ENCODE peak calls at places on chromosome 17, in nine cellular contexts. M, R, J, Y, E, Z, B, G and I are unnamed samples.

GRCh38 chr17:72984925-72985322 is 107.6 kb downstream of the SLC39A11 start:
- DNase-seq in E (no peak), G (no peak), J (no peak), R (no peak), Z (no peak), B (peak; percentile 82), Y (no peak), M (peak; percentile 62), I (no peak)

GRCh38 chr17:5286846-5287245 is 4.8 kb downstream of the RABEP1 start:
- DNase-seq in J (no peak), G (no peak), M (no peak), R (peak; percentile 49), Y (no peak), Z (no peak), E (no peak), B (no peak), I (no peak)

GRCh38 chr17:53630638-53631037 is 192.1 kb upstream of the KIF2B start:
- DNase-seq in Z (no peak), B (no peak), E (no peak), Y (no peak), M (no peak), R (peak; percentile 38), J (no peak), G (peak; percentile 51), I (no peak)

GRCh38 chr17:69492410-69493071 is 78.0 kb downstream of the MAP2K6 start:
- DNase-seq in M (peak; percentile 92), G (peak; percentile 45), R (peak; percentile 86), Y (no peak), Z (no peak), E (peak; percentile 88), B (peak; percentile 28), J (no peak), I (peak; percentile 73)

GRCh38 chr17:56934280-56934679 is 20.4 kb upstream of the TRIM25 start:
- DNase-seq in G (no peak), Y (no peak), M (no peak), R (no peak), B (no peak), J (no peak), E (no peak), Z (no peak), I (no peak)

GRCh38 chr17:66474258-66474657 is 171.8 kb downstream of the PRKCA start:
- DNase-seq in Y (no peak), R (peak; percentile 83), E (no peak), Z (no peak), G (peak; percentile 80), M (no peak), J (no peak), B (no peak), I (no peak)

GRCh38 chr17:65830356-65830755 is 268.9 kb upstream of the AXIN2 start:
- DNase-seq in Z (no peak), M (no peak), R (no peak), E (no peak), Y (no peak), G (no peak), B (no peak), J (no peak), I (no peak)

GRCh38 chr17:4739122-4740024 is at the start of the genes CXCL16 and ZMYND15:
- DNase-seq in Y (peak; percentile 90), R (peak; percentile 55), Z (peak; percentile 54), E (no peak), G (peak; percentile 61), B (no peak), J (peak; percentile 42), M (peak; percentile 44), I (peak; percentile 36)

GRCh38 chr17:75105269-75106080 is 4.3 kb upstream of the ARMC7 start:
- DNase-seq in G (peak; percentile 72), R (peak; percentile 85), B (no peak), Z (no peak), E (peak; percentile 40), M (peak; percentile 31), J (no peak), Y (no peak), I (no peak)

GRCh38 chr17:20267459-20267842 is 199.9 kb downstream of the LGALS9B start:
- DNase-seq in B (no peak), J (peak; percentile 15), R (no peak), Z (no peak), M (peak; percentile 27), Y (no peak), G (no peak), E (no peak), I (no peak)

GRCh38 chr17:29931253-29931932 is 1.4 kb upstream of the SSH2 start:
- DNase-seq in R (peak; percentile 71), J (peak; percentile 33), B (peak; percentile 82), G (peak; percentile 86), E (peak; percentile 78), Z (peak; percentile 65), Y (no peak), M (peak; percentile 71), I (peak; percentile 80)

GRCh38 chr17:9273334-9274118 is 252.2 kb downstream of the NTN1 start:
- DNase-seq in E (peak; percentile 52), R (no peak), M (peak; percentile 51), Y (no peak), B (no peak), J (no peak), G (no peak), Z (peak; percentile 41), I (no peak)

GRCh38 chr17:7912927-7913524 is 3.1 kb downstream of the RNF227 start:
- DNase-seq in E (peak; percentile 80), R (peak; percentile 84), Z (no peak), Y (no peak), J (no peak), G (peak; percentile 81), M (peak; percentile 66), B (peak; percentile 81), I (peak; percentile 83)

GRCh38 chr17:73131993-73132595 is 32.7 kb upstream of the SSTR2 start:
- DNase-seq in M (no peak), Z (no peak), B (no peak), J (no peak), G (peak; percentile 68), Y (no peak), R (no peak), E (no peak), I (no peak)

GRCh38 chr17:39822051-39822450 is 42.1 kb downstream of the IKZF3 start:
- DNase-seq in Y (no peak), M (no peak), J (no peak), B (no peak), Z (no peak), G (no peak), R (no peak), E (no peak), I (no peak)

GRCh38 chr17:59800530-59800942 is 92.2 kb downstream of the TUBD1 start:
- DNase-seq in G (no peak), B (peak; percentile 21), Y (no peak), M (peak; percentile 40), Z (no peak), J (no peak), E (no peak), R (no peak), I (peak; percentile 96)

GRCh38 chr17:77400445-77400870 is 259.7 kb downstream of the SEC14L1 start:
- DNase-seq in R (peak; percentile 71), M (no peak), E (no peak), Z (peak; percentile 73), B (no peak), G (peak; percentile 59), Y (peak; percentile 79), J (no peak), I (peak; percentile 55)

GRCh38 chr17:78019367-78019975 is 61.0 kb downstream of the TNRC6C start:
- DNase-seq in Z (no peak), B (peak; percentile 33), Y (no peak), G (no peak), R (peak; percentile 58), J (no peak), E (peak; percentile 62), M (peak; percentile 33), I (peak; percentile 67)

GRCh38 chr17:83186751-83187421 is 107.5 kb downstream of the METRNL start:
- DNase-seq in G (no peak), M (no peak), R (no peak), J (no peak), Z (no peak), B (no peak), Y (no peak), E (no peak), I (no peak)

GRCh38 chr17:45397796-45398195 is 34.9 kb downstream of the ARHGAP27 start:
- DNase-seq in R (no peak), Y (no peak), B (no peak), E (no peak), G (no peak), J (no peak), Z (no peak), M (no peak), I (no peak)

GRCh38 chr17:45394001-45394912 is 38.4 kb downstream of the ARHGAP27 start:
- DNase-seq in J (no peak), R (no peak), G (no peak), E (no peak), Z (no peak), B (no peak), M (no peak), Y (no peak), I (no peak)

GRCh38 chr17:45394913-45395568 is 37.6 kb downstream of the ARHGAP27 start:
- DNase-seq in J (peak; percentile 64), R (peak; percentile 97), G (peak; percentile 94), E (peak; percentile 90), Y (peak; percentile 83), M (peak; percentile 84), B (peak; percentile 45), Z (peak; percentile 77), I (peak; percentile 86)

GRCh38 chr17:45396496-45397205 is 36.0 kb downstream of the ARHGAP27 start:
- DNase-seq in R (peak; percentile 47), J (no peak), B (no peak), Y (no peak), M (no peak), G (no peak), E (no peak), Z (no peak), I (no peak)

GRCh38 chr17:45395569-45396415 is 36.9 kb downstream of the ARHGAP27 start:
- DNase-seq in Y (no peak), B (no peak), Z (no peak), M (no peak), G (no peak), E (no peak), R (no peak), J (no peak), I (no peak)
- H3K4me3 ChIP-seq in Y (no peak overlapping the region), B (no peak overlapping the region), Z (peak overlapping the region; percentile 29), M (no peak overlapping the region), G (no peak overlapping the region), E (no peak overlapping the region), R (peak overlapping the region; percentile 40), J (peak overlapping the region; percentile 24), I (peak overlapping the region; percentile 25)

GRCh38 chr17:49708515-49709161 is 874 bp upstream of the SLC35B1 start:
- DNase-seq in Y (no peak), E (no peak), G (peak; percentile 11), Z (no peak), M (peak; percentile 15), B (no peak), J (no peak), R (peak; percentile 61), I (no peak)
- TF ChIP-seq CTCF in Y (no peak), E (no peak), G (no peak), Z (no peak), M (no peak), B (no peak), J (no peak), R (no peak), I (no peak)

GRCh38 chr17:1560582-1561170 is 1.9 kb downstream of the PITPNA start:
- DNase-seq in Y (no peak), B (no peak), G (no peak), Z (no peak), R (no peak), E (no peak), J (no peak), M (no peak), I (no peak)
- H3K4me3 ChIP-seq in Y (no peak overlapping the region), B (peak overlapping the region; percentile 82), G (peak overlapping the region; percentile 98), Z (peak overlapping the region; percentile 93), R (peak overlapping the region; percentile 70), E (peak overlapping the region; percentile 99), J (no peak overlapping the region), M (no peak overlapping the region), I (peak overlapping the region; percentile 76)

GRCh38 chr17:80498242-80498919 is 22.0 kb upstream of the NPTX1 start:
- DNase-seq in Z (no peak), B (no peak), M (peak; percentile 81), E (peak; percentile 47), Y (peak; percentile 89), R (no peak), J (peak; percentile 49), G (peak; percentile 59), I (peak; percentile 78)
- TF ChIP-seq CTCF in Z (no peak), B (no peak), M (no peak), E (no peak), Y (no peak), R (no peak), J (no peak), G (no peak), I (no peak)